ENCODE peak calls at places on chromosomes 2 and 18, in five cellular contexts. One of them, this sample, is unnamed.
A peak's percentile ranks its signal among the peaks of the same experiment; 100 is the strongest.

GRCh38 chr2:5691659-5692529 is at the start of gene SOX11:
- DNase-seq in endothelial cell of umbilical vein: no peak
- DNase-seq in K562: no peak
- DNase-seq in A549: no peak
- DNase-seq in GM12878: no peak
- DNase-seq in this sample: no peak

GRCh38 chr2:169038338-169038757 is 7.2 kb upstream of the ABCB11 start:
- DNase-seq in endothelial cell of umbilical vein: no peak
- DNase-seq in K562: peak; percentile 52
- DNase-seq in A549: peak; percentile 10
- DNase-seq in GM12878: peak; percentile 32
- DNase-seq in this sample: peak; percentile 84

GRCh38 chr2:199261221-199261620 is 196.5 kb downstream of the SATB2 start:
- DNase-seq in endothelial cell of umbilical vein: peak; percentile 42
- DNase-seq in K562: no peak
- DNase-seq in A549: no peak
- DNase-seq in GM12878: no peak
- DNase-seq in this sample: no peak

GRCh38 chr18:11324956-11325873 is 175.8 kb upstream of the PIEZO2 start:
- DNase-seq in endothelial cell of umbilical vein: no peak
- DNase-seq in K562: no peak
- DNase-seq in A549: no peak
- DNase-seq in GM12878: peak; percentile 63
- DNase-seq in this sample: peak; percentile 48

GRCh38 chr18:61742555-61743429 is 150.0 kb downstream of the RNF152 start:
- DNase-seq in endothelial cell of umbilical vein: no peak
- DNase-seq in K562: no peak
- DNase-seq in A549: no peak
- DNase-seq in GM12878: no peak
- DNase-seq in this sample: no peak

GRCh38 chr2:228446732-228447131 is 265.2 kb upstream of the SPHKAP start:
- DNase-seq in endothelial cell of umbilical vein: no peak
- DNase-seq in K562: no peak
- DNase-seq in A549: no peak
- DNase-seq in GM12878: no peak
- DNase-seq in this sample: no peak

GRCh38 chr2:8285081-8285480 is 396.8 kb upstream of the ID2 start:
- DNase-seq in endothelial cell of umbilical vein: no peak
- DNase-seq in K562: peak; percentile 16
- DNase-seq in A549: no peak
- DNase-seq in GM12878: no peak
- DNase-seq in this sample: peak; percentile 59

GRCh38 chr2:217897816-217898806 is 104.7 kb downstream of the TNS1 start:
- DNase-seq in endothelial cell of umbilical vein: no peak
- DNase-seq in K562: no peak
- DNase-seq in A549: no peak
- DNase-seq in GM12878: no peak
- DNase-seq in this sample: no peak

GRCh38 chr2:160794926-160795325 is 301.3 kb upstream of the RBMS1 start:
- DNase-seq in endothelial cell of umbilical vein: no peak
- DNase-seq in K562: no peak
- DNase-seq in A549: no peak
- DNase-seq in GM12878: no peak
- DNase-seq in this sample: no peak

GRCh38 chr18:35582899-35583558 is 1.5 kb downstream of the GALNT1 start:
- DNase-seq in endothelial cell of umbilical vein: peak; percentile 64
- DNase-seq in K562: peak; percentile 58
- DNase-seq in A549: no peak
- DNase-seq in GM12878: no peak
- DNase-seq in this sample: peak; percentile 12

GRCh38 chr2:47520825-47521665 is 118.1 kb downstream of the MSH2 start:
- DNase-seq in endothelial cell of umbilical vein: peak; percentile 57
- DNase-seq in K562: no peak
- DNase-seq in A549: peak; percentile 69
- DNase-seq in GM12878: peak; percentile 28
- DNase-seq in this sample: peak; percentile 87

GRCh38 chr2:240645346-240646060 is 20.2 kb downstream of the GPR35 start:
- DNase-seq in endothelial cell of umbilical vein: no peak
- DNase-seq in K562: no peak
- DNase-seq in A549: no peak
- DNase-seq in GM12878: no peak
- DNase-seq in this sample: no peak

GRCh38 chr2:127094509-127095366 is 12.2 kb downstream of the BIN1 start:
- DNase-seq in endothelial cell of umbilical vein: no peak
- DNase-seq in K562: no peak
- DNase-seq in A549: peak; percentile 43
- DNase-seq in GM12878: no peak
- DNase-seq in this sample: no peak

GRCh38 chr2:196275646-196276352 is 104.4 kb upstream of the STK17B start:
- DNase-seq in endothelial cell of umbilical vein: no peak
- DNase-seq in K562: peak; percentile 31
- DNase-seq in A549: no peak
- DNase-seq in GM12878: no peak
- DNase-seq in this sample: peak; percentile 85

GRCh38 chr2:86000938-86001312 is 104.8 kb downstream of the POLR1A start:
- DNase-seq in endothelial cell of umbilical vein: no peak
- DNase-seq in K562: peak; percentile 17
- DNase-seq in A549: no peak
- DNase-seq in GM12878: no peak
- DNase-seq in this sample: no peak

GRCh38 chr2:6877402-6878305 is at the start of gene RSAD2:
- DNase-seq in endothelial cell of umbilical vein: peak; percentile 37
- DNase-seq in K562: peak; percentile 47
- DNase-seq in A549: no peak
- DNase-seq in GM12878: peak; percentile 15
- DNase-seq in this sample: peak; percentile 27

GRCh38 chr2:54570925-54571694 is 115.0 kb downstream of the SPTBN1 start:
- DNase-seq in endothelial cell of umbilical vein: peak; percentile 84
- DNase-seq in K562: peak; percentile 83
- DNase-seq in A549: peak; percentile 71
- DNase-seq in GM12878: peak; percentile 98
- DNase-seq in this sample: peak; percentile 97

GRCh38 chr2:29129586-29130281 is 14.5 kb downstream of the CLIP4 start:
- DNase-seq in endothelial cell of umbilical vein: peak; percentile 41
- DNase-seq in K562: no peak
- DNase-seq in A549: no peak
- DNase-seq in GM12878: no peak
- DNase-seq in this sample: peak; percentile 15

GRCh38 chr2:240818543-240819403 is 1.2 kb downstream of the KIF1A start:
- DNase-seq in endothelial cell of umbilical vein: no peak
- DNase-seq in K562: no peak
- DNase-seq in A549: no peak
- DNase-seq in GM12878: no peak
- DNase-seq in this sample: no peak

GRCh38 chr2:122072666-122073065 is 317.2 kb downstream of the TSN start:
- DNase-seq in endothelial cell of umbilical vein: no peak
- DNase-seq in K562: no peak
- DNase-seq in A549: no peak
- DNase-seq in GM12878: no peak
- DNase-seq in this sample: no peak

GRCh38 chr2:238670341-238670681 is 177.6 kb upstream of the TWIST2 start:
- DNase-seq in endothelial cell of umbilical vein: no peak
- DNase-seq in K562: no peak
- DNase-seq in A549: no peak
- DNase-seq in GM12878: no peak
- DNase-seq in this sample: no peak

GRCh38 chr2:30315391-30316055 is 84.2 kb downstream of the LBH start:
- DNase-seq in endothelial cell of umbilical vein: no peak
- DNase-seq in K562: no peak
- DNase-seq in A549: no peak
- DNase-seq in GM12878: no peak
- DNase-seq in this sample: no peak

GRCh38 chr2:233354971-233355574 is 779 bp downstream of the DGKD start:
- DNase-seq in endothelial cell of umbilical vein: peak; percentile 19
- DNase-seq in K562: no peak
- DNase-seq in A549: no peak
- DNase-seq in GM12878: no peak
- DNase-seq in this sample: peak; percentile 61

GRCh38 chr2:16053437-16054257 is 113.3 kb downstream of the MYCN start:
- DNase-seq in endothelial cell of umbilical vein: no peak
- DNase-seq in K562: no peak
- DNase-seq in A549: no peak
- DNase-seq in GM12878: no peak
- DNase-seq in this sample: no peak

GRCh38 chr2:41736586-41736985 is 311.2 kb upstream of the PKDCC start:
- DNase-seq in endothelial cell of umbilical vein: no peak
- DNase-seq in K562: no peak
- DNase-seq in A549: no peak
- DNase-seq in GM12878: no peak
- DNase-seq in this sample: no peak

GRCh38 chr2:60414731-60415130 is 138.7 kb downstream of the BCL11A start:
- DNase-seq in endothelial cell of umbilical vein: no peak
- DNase-seq in K562: no peak
- DNase-seq in A549: no peak
- DNase-seq in GM12878: no peak
- DNase-seq in this sample: peak; percentile 74

GRCh38 chr2:30148850-30149249 is 2.0 kb downstream of the YPEL5 start:
- DNase-seq in endothelial cell of umbilical vein: no peak
- DNase-seq in K562: peak; percentile 16
- DNase-seq in A549: no peak
- DNase-seq in GM12878: no peak
- DNase-seq in this sample: peak; percentile 23

GRCh38 chr2:100571668-100572067 is 8.9 kb downstream of the PDCL3 start:
- DNase-seq in endothelial cell of umbilical vein: no peak
- DNase-seq in K562: peak; percentile 53
- DNase-seq in A549: no peak
- DNase-seq in GM12878: no peak
- DNase-seq in this sample: peak; percentile 78

GRCh38 chr2:169767243-169767888 is 31.3 kb upstream of the SSB start:
- DNase-seq in endothelial cell of umbilical vein: peak; percentile 62
- DNase-seq in K562: peak; percentile 77
- DNase-seq in A549: peak; percentile 28
- DNase-seq in GM12878: no peak
- DNase-seq in this sample: peak; percentile 60

GRCh38 chr2:120547662-120548061 is 188.0 kb upstream of the GLI2 start:
- DNase-seq in endothelial cell of umbilical vein: no peak
- DNase-seq in K562: no peak
- DNase-seq in A549: no peak
- DNase-seq in GM12878: no peak
- DNase-seq in this sample: no peak

GRCh38 chr2:120546865-120547390 is 188.7 kb upstream of the GLI2 start:
- DNase-seq in endothelial cell of umbilical vein: no peak
- DNase-seq in K562: no peak
- DNase-seq in A549: no peak
- DNase-seq in GM12878: no peak
- DNase-seq in this sample: no peak

GRCh38 chr2:120544522-120544921 is 191.1 kb upstream of the GLI2 start:
- DNase-seq in endothelial cell of umbilical vein: no peak
- DNase-seq in K562: no peak
- DNase-seq in A549: no peak
- DNase-seq in GM12878: no peak
- DNase-seq in this sample: no peak

GRCh38 chr2:120545521-120546076 is 190.1 kb upstream of the GLI2 start:
- DNase-seq in endothelial cell of umbilical vein: no peak
- DNase-seq in K562: no peak
- DNase-seq in A549: no peak
- DNase-seq in GM12878: no peak
- DNase-seq in this sample: no peak

DNA sequence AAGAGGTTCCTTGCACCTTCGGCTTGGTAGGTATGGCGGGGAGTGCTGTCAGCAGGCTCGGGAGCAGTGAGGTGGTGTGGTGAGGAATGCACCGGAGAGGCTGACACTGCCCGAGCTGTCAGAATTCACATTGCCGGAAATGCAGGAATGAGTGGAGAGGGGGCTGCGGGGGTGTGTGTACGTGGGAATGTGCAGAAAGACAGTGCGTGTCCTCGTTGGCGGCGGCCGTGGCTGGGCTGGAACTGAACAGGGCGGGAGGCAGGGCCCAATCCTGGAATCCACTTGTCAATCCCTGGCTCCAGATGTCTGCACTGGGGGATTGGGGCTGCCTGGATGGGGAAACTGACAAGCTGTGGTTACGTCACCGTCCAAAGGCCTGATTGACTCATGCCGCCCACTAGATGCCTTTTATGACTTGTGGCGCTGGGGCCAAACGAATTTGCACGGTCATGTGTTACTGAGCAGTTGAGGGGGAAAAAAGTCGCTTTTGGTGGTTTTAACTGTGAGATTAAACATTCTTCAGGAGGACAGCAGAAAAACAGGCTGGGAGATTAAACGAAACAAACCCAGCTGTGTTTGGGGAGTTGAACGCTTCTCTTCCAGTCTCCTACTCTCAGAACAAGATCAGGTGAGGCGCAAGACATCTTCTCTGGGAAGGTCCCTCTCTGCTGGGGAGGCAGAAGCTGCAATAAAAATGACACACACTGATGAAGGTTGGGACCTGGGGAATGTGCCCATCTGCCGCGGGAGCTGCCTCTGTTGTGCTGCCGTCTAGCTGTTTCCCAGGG is 189.4 kb upstream of the GLI2 start:
- DNase-seq in endothelial cell of umbilical vein: no peak
- DNase-seq in K562: peak; percentile 33
- DNase-seq in A549: no peak
- DNase-seq in GM12878: no peak
- DNase-seq in this sample: peak; percentile 89
- TF ChIP-seq POLR2A in endothelial cell of umbilical vein: no peak
- TF ChIP-seq POLR2A in K562: no peak
- TF ChIP-seq POLR2A in A549: no peak
- TF ChIP-seq POLR2A in GM12878: no peak
- TF ChIP-seq POLR2A in this sample: no peak

GRCh38 chr2:174153757-174154680 is 94.3 kb downstream of the OLA1 start:
- DNase-seq in endothelial cell of umbilical vein: peak; percentile 52
- DNase-seq in K562: peak; percentile 47
- DNase-seq in A549: no peak
- DNase-seq in GM12878: no peak
- DNase-seq in this sample: peak; percentile 39
- TF ChIP-seq MAX in endothelial cell of umbilical vein: no peak
- TF ChIP-seq MAX in K562: no peak
- TF ChIP-seq MAX in A549: no peak
- TF ChIP-seq MAX in GM12878: no peak
- TF ChIP-seq MAX in this sample: no peak

GRCh38 chr18:5058768-5059539 is 138.1 kb downstream of the AKAIN1 start:
- DNase-seq in endothelial cell of umbilical vein: no peak
- DNase-seq in K562: no peak
- DNase-seq in A549: no peak
- DNase-seq in GM12878: peak; percentile 26
- DNase-seq in this sample: peak; percentile 34
- TF ChIP-seq MYC in endothelial cell of umbilical vein: no peak
- TF ChIP-seq MYC in K562: no peak
- TF ChIP-seq MYC in A549: no peak
- TF ChIP-seq MYC in GM12878: no peak
- TF ChIP-seq MYC in this sample: no peak

GRCh38 chr2:39435254-39435653 is 1.8 kb downstream of the MAP4K3 start:
- DNase-seq in endothelial cell of umbilical vein: no peak
- DNase-seq in K562: peak; percentile 61
- DNase-seq in A549: no peak
- DNase-seq in GM12878: no peak
- DNase-seq in this sample: peak; percentile 37

GRCh38 chr2:39437522-39438296 is 624 bp upstream of the MAP4K3 start:
- DNase-seq in endothelial cell of umbilical vein: peak; percentile 47
- DNase-seq in K562: peak; percentile 76
- DNase-seq in A549: peak; percentile 63
- DNase-seq in GM12878: no peak
- DNase-seq in this sample: no peak

GRCh38 chr2:39435974-39436591 is 1.0 kb downstream of the MAP4K3 start:
- DNase-seq in endothelial cell of umbilical vein: peak; percentile 52
- DNase-seq in K562: no peak
- DNase-seq in A549: peak; percentile 35
- DNase-seq in GM12878: no peak
- DNase-seq in this sample: no peak

GRCh38 chr2:39434233-39434897 is 2.7 kb downstream of the MAP4K3 start:
- DNase-seq in endothelial cell of umbilical vein: no peak
- DNase-seq in K562: no peak
- DNase-seq in A549: no peak
- DNase-seq in GM12878: no peak
- DNase-seq in this sample: no peak

GRCh38 chr2:39436592-39437521 is at the start of gene MAP4K3:
- DNase-seq in endothelial cell of umbilical vein: peak; percentile 95
- DNase-seq in K562: peak; percentile 97
- DNase-seq in A549: peak; percentile 90
- DNase-seq in GM12878: peak; percentile 51
- DNase-seq in this sample: peak; percentile 98
- TF ChIP-seq POLR2A in endothelial cell of umbilical vein: peak; percentile 59
- TF ChIP-seq POLR2A in K562: peak; percentile 76
- TF ChIP-seq POLR2A in A549: peak; percentile 71
- TF ChIP-seq POLR2A in GM12878: peak; percentile 61
- TF ChIP-seq POLR2A in this sample: peak; percentile 74

This sample was measured in NB4.